ENCODE peak calls at places on chromosome 2, in seven cellular contexts. M, A, V, Y, P, H and T are unnamed samples.

GRCh38 chr2:172096661-172097547 is 5.8 kb downstream of the DLX2 start:
- DNase-seq in M (peak; percentile 65), P (no peak), V (no peak), A (no peak), H (no peak), Y (no peak), T (no peak)

GRCh38 chr2:233996436-233996835 is 54.1 kb upstream of the SPP2 start:
- DNase-seq in P (peak; percentile 37), V (no peak), Y (no peak), H (no peak), M (no peak), A (no peak), T (no peak)

GRCh38 chr2:37833420-37833819 is 91.7 kb upstream of the RMDN2 start:
- DNase-seq in Y (no peak), H (no peak), V (no peak), P (no peak), A (no peak), M (no peak), T (no peak)

GRCh38 chr2:164803772-164804466 is 37.7 kb downstream of the COBLL1 start:
- DNase-seq in A (no peak), M (no peak), Y (no peak), V (no peak), P (no peak), H (no peak), T (no peak)

GRCh38 chr2:166344286-166345113 is 31.2 kb downstream of the SCN9A start:
- DNase-seq in A (no peak), H (no peak), M (peak; percentile 38), P (peak; percentile 37), V (no peak), Y (no peak), T (no peak)

GRCh38 chr2:146893500-146894041 is 951.3 kb upstream of the ACVR2A start:
- DNase-seq in M (no peak), A (no peak), V (peak; percentile 16), P (peak; percentile 9), Y (no peak), H (no peak), T (no peak)

GRCh38 chr2:149800624-149801220 is 213.1 kb upstream of the MMADHC start:
- DNase-seq in M (no peak), Y (no peak), A (no peak), V (no peak), H (no peak), P (no peak), T (no peak)

GRCh38 chr2:241314181-241314932 is 1.1 kb downstream of the HDLBP start:
- DNase-seq in Y (no peak), M (no peak), P (peak; percentile 69), V (no peak), A (no peak), H (no peak), T (no peak)

GRCh38 chr2:70777450-70777849 is 9.4 kb upstream of the ADD2 start:
- DNase-seq in A (no peak), H (no peak), V (no peak), Y (no peak), M (no peak), P (no peak), T (no peak)

GRCh38 chr2:220891405-220891804 is 680.7 kb downstream of the EPHA4 start:
- DNase-seq in V (no peak), A (no peak), H (no peak), Y (no peak), P (peak; percentile 83), M (no peak), T (no peak)

GRCh38 chr2:160394153-160394552 is 99.5 kb downstream of the RBMS1 start:
- DNase-seq in V (no peak), M (no peak), H (no peak), Y (no peak), A (no peak), P (no peak), T (no peak)

GRCh38 chr2:68834737-68835136 is 36.5 kb downstream of the BMP10 start:
- DNase-seq in Y (no peak), P (no peak), H (no peak), V (no peak), M (no peak), A (no peak), T (no peak)

GRCh38 chr2:54549430-54549829 is 93.3 kb downstream of the SPTBN1 start:
- DNase-seq in V (no peak), P (no peak), H (no peak), A (no peak), M (peak; percentile 50), Y (no peak), T (no peak)

GRCh38 chr2:201572822-201573493 is 70.3 kb downstream of the TMEM237 start:
- DNase-seq in Y (no peak), M (no peak), P (no peak), H (no peak), V (no peak), A (no peak), T (no peak)

GRCh38 chr2:2812117-2812516 is 481.0 kb upstream of the MYT1L start:
- DNase-seq in M (no peak), Y (no peak), A (no peak), V (no peak), P (no peak), H (no peak), T (no peak)

GRCh38 chr2:215637658-215638057 is 201.8 kb upstream of the FN1 start:
- DNase-seq in A (no peak), V (no peak), H (no peak), Y (no peak), P (no peak), M (no peak), T (no peak)

GRCh38 chr2:222049946-222050345 is 248.9 kb downstream of the PAX3 start:
- DNase-seq in V (no peak), A (no peak), M (no peak), Y (no peak), P (peak; percentile 23), H (no peak), T (no peak)

GRCh38 chr2:176188969-176189665 is 649 bp downstream of the HOXD1 start:
- DNase-seq in V (no peak), M (no peak), H (no peak), Y (peak; percentile 43), P (no peak), A (peak; percentile 18), T (no peak)

GRCh38 chr2:160417745-160418397 is 75.7 kb downstream of the RBMS1 start:
- DNase-seq in P (peak; percentile 93), H (no peak), Y (no peak), A (no peak), M (no peak), V (no peak), T (no peak)

GRCh38 chr2:118148133-118148532 is 59.9 kb downstream of the INSIG2 start:
- DNase-seq in H (no peak), M (no peak), V (no peak), A (no peak), P (no peak), Y (no peak), T (no peak)

GRCh38 chr2:211281430-211282073 is 725.2 kb downstream of the CPS1 start:
- DNase-seq in M (no peak), A (no peak), Y (no peak), V (no peak), P (no peak), H (no peak), T (no peak)

GRCh38 chr2:20578895-20579825 is 71.7 kb downstream of the HS1BP3 start:
- DNase-seq in V (peak; percentile 59), A (peak; percentile 82), Y (peak; percentile 58), M (peak; percentile 46), H (peak; percentile 82), P (peak; percentile 91), T (peak; percentile 48)

GRCh38 chr2:46018773-46019593 is 278.2 kb upstream of the EPAS1 start:
- DNase-seq in P (no peak), H (no peak), V (no peak), Y (no peak), M (no peak), A (no peak), T (no peak)

DNA sequence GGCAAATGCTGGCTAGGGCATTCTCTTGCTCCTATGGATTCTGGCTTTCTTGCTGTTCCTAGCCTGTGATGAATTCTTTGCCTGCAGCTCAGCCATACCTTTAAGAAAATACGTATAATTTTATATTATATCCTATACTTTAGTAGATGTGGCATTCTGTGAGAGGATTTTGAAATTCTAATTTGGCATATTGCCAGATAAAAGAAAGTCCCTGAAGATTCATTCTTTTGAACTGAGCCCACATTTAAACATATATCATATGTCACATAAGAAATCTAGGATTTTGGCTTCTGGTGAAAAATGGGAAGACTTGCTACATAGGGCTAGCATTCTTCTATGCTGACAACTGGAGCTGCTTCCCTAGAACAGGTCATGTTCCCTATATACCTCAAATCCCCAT is 91.4 kb upstream of the LYPD1 start:
- DNase-seq in M (no peak), H (no peak), V (no peak), P (no peak), Y (no peak), A (no peak), T (no peak)
- H3K27ac ChIP-seq in M (no peak overlapping the region), H (no peak overlapping the region), V (no peak overlapping the region), P (no peak overlapping the region), Y (no peak overlapping the region), A (no peak overlapping the region), T (no peak overlapping the region)

DNA sequence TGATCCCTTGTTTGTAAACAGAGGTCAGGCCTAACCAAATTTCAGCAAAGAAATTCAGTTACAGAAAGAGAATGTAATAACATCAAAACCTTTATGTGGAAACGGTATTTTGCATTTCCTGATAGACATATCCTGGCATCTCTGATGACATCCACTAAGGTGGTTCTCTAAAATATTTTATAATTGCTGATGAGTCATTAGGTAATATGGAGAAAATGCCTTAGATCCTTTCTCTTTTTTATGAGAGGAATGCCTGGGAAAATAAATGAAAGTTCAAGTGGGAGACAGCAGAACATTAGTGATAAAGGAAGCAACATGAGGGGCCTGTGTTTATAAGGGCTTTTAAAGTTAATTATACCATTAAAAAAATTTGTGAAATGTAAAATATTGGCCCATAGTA is 72.6 kb downstream of the PLCL1 start:
- DNase-seq in Y (no peak), H (no peak), A (no peak), M (no peak), V (no peak), P (no peak), T (no peak)
- H3K36me3 ChIP-seq in Y (no peaks in the 10 kb centered on the region), H (no peaks in the 10 kb centered on the region), A (no peaks in the 10 kb centered on the region), M (no peaks in the 10 kb centered on the region), V (no peaks in the 10 kb centered on the region), P (no peaks in the 10 kb centered on the region), T (no peaks in the 10 kb centered on the region)

DNA sequence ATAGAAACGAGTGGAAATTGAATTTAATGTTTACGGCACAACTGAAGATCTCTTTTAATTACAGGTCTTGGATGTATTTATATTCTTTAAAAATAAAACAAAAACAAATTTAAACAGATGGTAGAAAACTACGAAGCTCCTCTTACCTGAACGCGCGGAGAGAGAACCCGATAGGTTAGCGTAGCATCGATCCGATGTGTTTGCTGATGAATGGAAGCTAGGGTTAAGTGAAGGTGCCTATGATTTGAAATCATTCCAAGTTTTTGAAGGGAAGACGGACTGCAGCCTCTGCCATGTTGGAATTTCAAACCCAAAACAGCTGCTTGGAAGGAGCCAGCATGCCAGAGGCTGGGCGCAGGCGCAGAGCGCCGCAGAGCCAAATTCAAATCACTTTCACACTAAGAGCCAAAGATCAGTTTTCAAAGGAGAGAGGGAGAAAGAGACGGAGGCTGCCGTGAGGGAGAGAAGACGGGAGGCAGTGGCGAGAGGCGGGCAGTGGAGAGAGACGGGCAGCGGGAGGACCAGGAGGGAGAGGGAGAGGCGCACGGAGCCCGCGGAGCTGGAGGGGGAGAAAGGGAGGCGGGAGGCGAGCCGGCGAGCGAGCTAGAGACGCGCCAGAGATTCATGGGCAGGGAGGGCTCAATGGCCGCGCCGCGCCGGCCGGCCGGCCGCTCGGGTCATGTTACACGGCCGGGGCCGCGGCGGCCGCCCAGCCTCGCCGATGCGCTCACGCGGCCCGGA is at the start of gene FIGN:
- DNase-seq in M (peak; percentile 83), P (peak; percentile 95), V (peak; percentile 89), H (peak; percentile 85), Y (peak; percentile 41), A (peak; percentile 85), T (peak; percentile 46)
- H3K27ac ChIP-seq in M (peak within 1 kb of the TSS; percentile 80), P (peak within 1 kb of the TSS; percentile 96), V (peak within 1 kb of the TSS; percentile 88), H (peak within 1 kb of the TSS; percentile 96), Y (peak within 1 kb of the TSS; percentile 80), A (peak within 1 kb of the TSS; percentile 95), T (peak within 1 kb of the TSS; percentile 89)

GRCh38 chr2:65261676-65262075 is 34.0 kb downstream of the ACTR2 start:
- DNase-seq in M (no peak), P (no peak), V (no peak), H (no peak), Y (no peak), A (no peak), T (no peak)
- H3K36me3 ChIP-seq in M (peaks cover 57% of the 10 kb centered on the region), P (no peaks in the 10 kb centered on the region), V (no peaks in the 10 kb centered on the region), H (peaks cover 45% of the 10 kb centered on the region), Y (peaks cover 27% of the 10 kb centered on the region), A (peaks cover 26% of the 10 kb centered on the region), T (no peaks in the 10 kb centered on the region)